ENCODE peak calls at places on chromosome 9, in five cellular contexts. I, L, M, J and W are unnamed samples.
A peak's percentile ranks its signal among the peaks of the same experiment; 100 is the strongest.

GRCh38 chr9:78592866-78593265 is 295.9 kb downstream of the PSAT1 start:
- DNase-seq in I (no peak), L (peak; percentile 64), M (no peak), J (peak; percentile 81), W (peak; percentile 48)

GRCh38 chr9:123194023-123194422 is 74.4 kb downstream of the STRBP start:
- DNase-seq in I (no peak), L (no peak), M (no peak), J (no peak), W (no peak)

GRCh38 chr9:33106372-33106771 is 29.9 kb upstream of the SMU1 start:
- DNase-seq in I (no peak), L (no peak), M (no peak), J (no peak), W (no peak)

GRCh38 chr9:37997636-37998374 is 71.2 kb downstream of the SHB start:
- DNase-seq in I (no peak), L (peak; percentile 38), M (no peak), J (no peak), W (no peak)

GRCh38 chr9:38067892-38068615 is 973 bp downstream of the SHB start:
- DNase-seq in I (peak; percentile 26), L (no peak), M (no peak), J (peak; percentile 33), W (no peak)

GRCh38 chr9:84667571-84668203 is 1.8 kb upstream of the NTRK2 start:
- DNase-seq in I (no peak), L (no peak), M (peak; percentile 12), J (no peak), W (peak; percentile 57)

GRCh38 chr9:121701736-121702261 is 50.4 kb downstream of the DAB2IP start:
- DNase-seq in I (no peak), L (no peak), M (no peak), J (no peak), W (no peak)

GRCh38 chr9:101387871-101388506 is 3.2 kb upstream of the BAAT start:
- DNase-seq in I (no peak), L (peak; percentile 41), M (peak; percentile 58), J (peak; percentile 73), W (peak; percentile 49)

GRCh38 chr9:90331826-90332575 is 310.6 kb downstream of the DIRAS2 start:
- DNase-seq in I (no peak), L (no peak), M (peak; percentile 92), J (peak; percentile 52), W (peak; percentile 40)

GRCh38 chr9:1513105-1513504 is 462.9 kb downstream of the DMRT2 start:
- DNase-seq in I (no peak), L (no peak), M (no peak), J (no peak), W (no peak)

GRCh38 chr9:89999534-90000370 is 394.9 kb downstream of the GADD45G start:
- DNase-seq in I (peak; percentile 47), L (no peak), M (peak; percentile 47), J (no peak), W (peak; percentile 40)

GRCh38 chr9:138043411-138044345 is 166.1 kb downstream of the CACNA1B start:
- DNase-seq in I (no peak), L (no peak), M (no peak), J (no peak), W (no peak)

GRCh38 chr9:89686134-89686533 is 81.3 kb downstream of the GADD45G start:
- DNase-seq in I (no peak), L (no peak), M (no peak), J (no peak), W (no peak)

GRCh38 chr9:130137870-130138653 is 34.1 kb upstream of the NCS1 start:
- DNase-seq in I (peak; percentile 74), L (peak; percentile 96), M (peak; percentile 94), J (peak; percentile 93), W (peak; percentile 94)

GRCh38 chr9:93122721-93123221 is 11.3 kb downstream of the NINJ1 start:
- DNase-seq in I (peak; percentile 11), L (no peak), M (no peak), J (no peak), W (no peak)

GRCh38 chr9:117744856-117745389 is 40.7 kb downstream of the TLR4 start:
- DNase-seq in I (no peak), L (no peak), M (peak; percentile 18), J (no peak), W (no peak)